ENCODE peak calls at places on chromosomes 3 and 15, in seven cellular contexts. One of them, this sample, is unnamed.

GRCh38 chr3:43796041-43796596 is 105.4 kb downstream of the ABHD5 start:
- DNase-seq in HL-60: no peak
- DNase-seq in GM13976: no peak
- DNase-seq in astrocyte of the spinal cord: no peak
- DNase-seq in lung: no peak
- DNase-seq in fibroblast of the aortic adventitia: no peak
- DNase-seq in kidney epithelial cell: no peak
- DNase-seq in this sample: no peak

GRCh38 chr3:37029111-37029510 is 35.8 kb downstream of the MLH1 start:
- DNase-seq in fibroblast of the aortic adventitia: no peak
- DNase-seq in GM13976: no peak
- DNase-seq in HL-60: no peak
- DNase-seq in astrocyte of the spinal cord: no peak
- DNase-seq in lung: no peak
- DNase-seq in kidney epithelial cell: no peak
- DNase-seq in this sample: no peak

GRCh38 chr3:160395297-160395696 is 3.7 kb downstream of the IFT80 start:
- DNase-seq in lung: no peak
- DNase-seq in fibroblast of the aortic adventitia: peak
- DNase-seq in astrocyte of the spinal cord: peak
- DNase-seq in kidney epithelial cell: no peak
- DNase-seq in HL-60: no peak
- DNase-seq in GM13976: no peak
- DNase-seq in this sample: no peak

GRCh38 chr15:31339558-31339895 is 12.9 kb downstream of the KLF13 start:
- DNase-seq in astrocyte of the spinal cord: no peak
- DNase-seq in kidney epithelial cell: no peak
- DNase-seq in lung: no peak
- DNase-seq in GM13976: no peak
- DNase-seq in fibroblast of the aortic adventitia: no peak
- DNase-seq in HL-60: no peak
- DNase-seq in this sample: no peak

GRCh38 chr3:190092250-190092649 is 28.4 kb downstream of the P3H2 start:
- DNase-seq in HL-60: no peak
- DNase-seq in GM13976: no peak
- DNase-seq in astrocyte of the spinal cord: peak
- DNase-seq in lung: no peak
- DNase-seq in fibroblast of the aortic adventitia: peak
- DNase-seq in kidney epithelial cell: no peak
- DNase-seq in this sample: no peak

GRCh38 chr3:47324278-47324865 is 41.6 kb downstream of the KLHL18 start:
- DNase-seq in fibroblast of the aortic adventitia: peak
- DNase-seq in astrocyte of the spinal cord: peak
- DNase-seq in GM13976: peak
- DNase-seq in HL-60: peak
- DNase-seq in lung: peak
- DNase-seq in kidney epithelial cell: no peak
- DNase-seq in this sample: peak

GRCh38 chr3:159929181-159929893 is 59.3 kb upstream of the IL12A start:
- DNase-seq in GM13976: peak
- DNase-seq in lung: no peak
- DNase-seq in fibroblast of the aortic adventitia: peak
- DNase-seq in HL-60: peak
- DNase-seq in astrocyte of the spinal cord: peak
- DNase-seq in kidney epithelial cell: peak
- DNase-seq in this sample: no peak

GRCh38 chr3:188854395-188855149 is 317.2 kb upstream of the TPRG1 start:
- DNase-seq in GM13976: no peak
- DNase-seq in astrocyte of the spinal cord: peak
- DNase-seq in kidney epithelial cell: no peak
- DNase-seq in HL-60: no peak
- DNase-seq in lung: no peak
- DNase-seq in fibroblast of the aortic adventitia: peak
- DNase-seq in this sample: no peak

GRCh38 chr3:184683900-184684560 is 27.8 kb downstream of the MAGEF1 start:
- DNase-seq in GM13976: no peak
- DNase-seq in astrocyte of the spinal cord: no peak
- DNase-seq in HL-60: no peak
- DNase-seq in kidney epithelial cell: no peak
- DNase-seq in lung: no peak
- DNase-seq in fibroblast of the aortic adventitia: no peak
- DNase-seq in this sample: no peak

GRCh38 chr3:58793052-58793451 is 126.5 kb upstream of the FAM3D start:
- DNase-seq in HL-60: no peak
- DNase-seq in kidney epithelial cell: no peak
- DNase-seq in fibroblast of the aortic adventitia: peak
- DNase-seq in lung: no peak
- DNase-seq in GM13976: no peak
- DNase-seq in astrocyte of the spinal cord: no peak
- DNase-seq in this sample: no peak

GRCh38 chr15:59688383-59688887 is 685 bp downstream of the BNIP2 start:
- DNase-seq in kidney epithelial cell: no peak
- DNase-seq in HL-60: no peak
- DNase-seq in GM13976: peak
- DNase-seq in lung: peak
- DNase-seq in fibroblast of the aortic adventitia: peak
- DNase-seq in astrocyte of the spinal cord: peak
- DNase-seq in this sample: no peak

GRCh38 chr15:55549305-55549704 is 38.8 kb downstream of the PYGO1 start:
- DNase-seq in HL-60: no peak
- DNase-seq in GM13976: no peak
- DNase-seq in astrocyte of the spinal cord: no peak
- DNase-seq in kidney epithelial cell: no peak
- DNase-seq in fibroblast of the aortic adventitia: no peak
- DNase-seq in lung: no peak
- DNase-seq in this sample: no peak

GRCh38 chr3:159191454-159191853 is 389.6 kb downstream of the MFSD1 start:
- DNase-seq in lung: no peak
- DNase-seq in GM13976: no peak
- DNase-seq in kidney epithelial cell: peak
- DNase-seq in astrocyte of the spinal cord: peak
- DNase-seq in fibroblast of the aortic adventitia: peak
- DNase-seq in HL-60: no peak
- DNase-seq in this sample: no peak

GRCh38 chr15:74460298-74460697 is 662 bp downstream of the UBL7 start:
- DNase-seq in GM13976: peak
- DNase-seq in kidney epithelial cell: no peak
- DNase-seq in HL-60: no peak
- DNase-seq in astrocyte of the spinal cord: no peak
- DNase-seq in lung: no peak
- DNase-seq in fibroblast of the aortic adventitia: no peak
- DNase-seq in this sample: no peak

GRCh38 chr3:72639736-72640135 is 208.5 kb downstream of the SHQ1 start:
- DNase-seq in lung: no peak
- DNase-seq in astrocyte of the spinal cord: no peak
- DNase-seq in fibroblast of the aortic adventitia: no peak
- DNase-seq in GM13976: no peak
- DNase-seq in HL-60: no peak
- DNase-seq in kidney epithelial cell: no peak
- DNase-seq in this sample: no peak

GRCh38 chr15:71651750-71652186 is 158.6 kb upstream of the NR2E3 start:
- DNase-seq in astrocyte of the spinal cord: peak
- DNase-seq in lung: peak
- DNase-seq in HL-60: no peak
- DNase-seq in GM13976: peak
- DNase-seq in kidney epithelial cell: peak
- DNase-seq in fibroblast of the aortic adventitia: peak
- DNase-seq in this sample: peak

GRCh38 chr3:160531311-160531710 is 34.1 kb downstream of the KPNA4 start:
- DNase-seq in fibroblast of the aortic adventitia: peak
- DNase-seq in astrocyte of the spinal cord: no peak
- DNase-seq in GM13976: no peak
- DNase-seq in lung: no peak
- DNase-seq in kidney epithelial cell: no peak
- DNase-seq in HL-60: no peak
- DNase-seq in this sample: peak

GRCh38 chr3:135792174-135792573 is 173.4 kb upstream of the PPP2R3A start:
- DNase-seq in HL-60: no peak
- DNase-seq in GM13976: no peak
- DNase-seq in astrocyte of the spinal cord: no peak
- DNase-seq in kidney epithelial cell: no peak
- DNase-seq in fibroblast of the aortic adventitia: no peak
- DNase-seq in lung: no peak
- DNase-seq in this sample: no peak
- TF ChIP-seq CTCF in HL-60: no peak
- TF ChIP-seq CTCF in GM13976: no peak
- TF ChIP-seq CTCF in astrocyte of the spinal cord: no peak
- TF ChIP-seq CTCF in kidney epithelial cell: no peak
- TF ChIP-seq CTCF in fibroblast of the aortic adventitia: no peak
- TF ChIP-seq CTCF in lung: no peak
- TF ChIP-seq CTCF in this sample: peak

DNA sequence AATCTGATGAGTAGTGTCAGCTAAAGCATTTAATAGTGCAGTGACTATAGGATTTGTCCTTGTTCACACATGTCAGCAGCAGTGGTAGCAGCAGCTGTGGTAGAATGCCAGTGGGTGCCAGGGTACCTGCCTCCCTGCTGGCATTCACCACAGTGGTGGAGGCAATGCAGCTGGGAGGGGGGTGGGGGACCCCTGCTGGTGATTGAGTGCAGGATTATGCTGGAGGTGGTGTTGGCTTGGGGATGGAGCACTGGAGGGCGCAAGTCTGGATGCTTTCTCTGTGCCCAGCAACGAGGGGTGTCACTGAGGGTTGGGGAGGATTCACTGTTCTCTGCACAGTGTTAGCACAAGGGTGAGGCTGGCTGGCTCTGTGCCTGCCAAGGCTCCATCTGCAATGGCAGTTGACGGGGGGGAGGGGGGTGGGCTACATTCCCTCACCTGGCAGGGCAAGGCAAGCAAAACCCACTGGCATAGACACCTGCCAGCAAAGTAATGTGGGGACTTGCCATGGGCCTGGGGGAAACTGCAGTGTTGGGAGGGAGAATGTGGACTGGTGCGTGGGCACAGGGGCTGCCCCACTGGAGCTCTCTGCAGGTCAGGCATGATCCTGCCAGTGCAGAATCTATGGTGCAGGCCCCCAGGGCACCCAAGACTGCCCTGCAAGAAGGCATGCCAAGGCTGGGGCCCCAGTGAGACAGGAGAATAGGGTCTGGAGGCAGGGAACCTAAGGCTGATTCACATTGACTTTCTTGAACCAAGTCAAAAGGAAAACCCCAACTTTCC is 64.3 kb downstream of the MINDY4B start:
- DNase-seq in lung: no peak
- DNase-seq in kidney epithelial cell: no peak
- DNase-seq in GM13976: no peak
- DNase-seq in astrocyte of the spinal cord: no peak
- DNase-seq in fibroblast of the aortic adventitia: no peak
- DNase-seq in HL-60: no peak
- DNase-seq in this sample: no peak
- TF ChIP-seq CTCF in lung: no peak
- TF ChIP-seq CTCF in kidney epithelial cell: peak
- TF ChIP-seq CTCF in GM13976: no peak
- TF ChIP-seq CTCF in astrocyte of the spinal cord: no peak
- TF ChIP-seq CTCF in fibroblast of the aortic adventitia: no peak
- TF ChIP-seq CTCF in HL-60: no peak
- TF ChIP-seq CTCF in this sample: peak

DNA sequence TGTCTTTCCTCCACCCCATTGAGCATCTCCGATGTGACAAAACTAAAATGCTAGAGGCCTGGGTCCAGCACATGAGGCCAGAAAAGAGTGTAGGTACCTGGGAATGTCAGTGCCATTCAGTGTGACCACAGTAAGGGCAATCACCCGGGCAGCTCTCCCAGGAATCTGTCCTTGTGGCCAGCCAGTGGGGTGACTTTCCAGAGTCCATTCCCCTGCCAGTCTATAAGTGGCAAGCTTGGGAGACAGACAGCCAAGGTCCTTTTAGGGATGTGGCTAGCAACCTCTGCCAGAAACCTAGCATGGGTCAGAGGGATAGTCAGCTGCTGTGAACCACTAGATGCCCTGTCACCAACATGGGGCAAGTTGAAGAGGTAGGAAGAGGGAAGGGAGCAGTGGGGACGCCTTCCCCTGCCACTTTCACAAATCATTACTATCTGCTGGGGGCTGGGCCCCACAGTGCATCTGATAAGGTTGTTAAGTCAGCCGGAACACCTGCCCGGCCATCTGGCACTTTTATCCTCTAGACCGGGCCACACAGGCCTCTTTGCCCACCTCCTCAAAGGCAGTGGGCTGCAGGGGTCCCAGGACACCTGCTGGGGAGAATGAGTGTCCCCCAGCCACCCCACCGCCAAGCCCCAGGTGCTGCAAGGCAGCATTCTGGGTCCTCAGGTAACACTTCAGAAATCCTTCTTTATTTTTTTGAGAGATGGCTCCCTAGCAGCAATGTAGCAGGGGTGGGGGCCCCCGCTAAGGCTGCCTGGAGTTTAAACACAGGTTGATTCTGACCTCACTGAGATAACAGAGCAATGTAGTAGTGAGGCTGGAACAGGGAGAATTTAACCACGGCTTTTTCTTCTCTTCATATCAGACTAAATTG is 24.9 kb upstream of the DET1 start:
- DNase-seq in fibroblast of the aortic adventitia: no peak
- DNase-seq in kidney epithelial cell: no peak
- DNase-seq in GM13976: no peak
- DNase-seq in lung: no peak
- DNase-seq in HL-60: no peak
- DNase-seq in astrocyte of the spinal cord: no peak
- DNase-seq in this sample: no peak
- TF ChIP-seq CTCF in fibroblast of the aortic adventitia: no peak
- TF ChIP-seq CTCF in kidney epithelial cell: no peak
- TF ChIP-seq CTCF in GM13976: no peak
- TF ChIP-seq CTCF in lung: no peak
- TF ChIP-seq CTCF in HL-60: no peak
- TF ChIP-seq CTCF in astrocyte of the spinal cord: no peak
- TF ChIP-seq CTCF in this sample: no peak

GRCh38 chr3:111764645-111765091 is 94.4 kb upstream of the PHLDB2 start:
- DNase-seq in fibroblast of the aortic adventitia: peak
- DNase-seq in HL-60: no peak
- DNase-seq in lung: no peak
- DNase-seq in astrocyte of the spinal cord: no peak
- DNase-seq in GM13976: no peak
- DNase-seq in kidney epithelial cell: peak
- DNase-seq in this sample: no peak
- TF ChIP-seq CTCF in fibroblast of the aortic adventitia: peak
- TF ChIP-seq CTCF in HL-60: no peak
- TF ChIP-seq CTCF in lung: no peak
- TF ChIP-seq CTCF in astrocyte of the spinal cord: peak
- TF ChIP-seq CTCF in GM13976: no peak
- TF ChIP-seq CTCF in kidney epithelial cell: peak
- TF ChIP-seq CTCF in this sample: peak

GRCh38 chr3:146501752-146502151 is 32.4 kb upstream of the PLSCR2 start:
- DNase-seq in HL-60: no peak
- DNase-seq in lung: no peak
- DNase-seq in astrocyte of the spinal cord: no peak
- DNase-seq in GM13976: peak
- DNase-seq in fibroblast of the aortic adventitia: no peak
- DNase-seq in kidney epithelial cell: no peak
- DNase-seq in this sample: no peak

GRCh38 chr3:146504546-146505197 is 35.3 kb upstream of the PLSCR2 start:
- DNase-seq in astrocyte of the spinal cord: no peak
- DNase-seq in kidney epithelial cell: no peak
- DNase-seq in lung: no peak
- DNase-seq in fibroblast of the aortic adventitia: no peak
- DNase-seq in HL-60: no peak
- DNase-seq in GM13976: no peak
- DNase-seq in this sample: no peak

GRCh38 chr3:146502887-146503458 is 33.6 kb upstream of the PLSCR2 start:
- DNase-seq in lung: no peak
- DNase-seq in fibroblast of the aortic adventitia: no peak
- DNase-seq in HL-60: no peak
- DNase-seq in kidney epithelial cell: no peak
- DNase-seq in GM13976: no peak
- DNase-seq in astrocyte of the spinal cord: no peak
- DNase-seq in this sample: no peak

GRCh38 chr3:146505496-146505895 is 36.1 kb upstream of the PLSCR2 start:
- DNase-seq in GM13976: no peak
- DNase-seq in kidney epithelial cell: no peak
- DNase-seq in fibroblast of the aortic adventitia: peak
- DNase-seq in HL-60: no peak
- DNase-seq in lung: no peak
- DNase-seq in astrocyte of the spinal cord: no peak
- DNase-seq in this sample: no peak

GRCh38 chr3:146503459-146504202 is 34.3 kb upstream of the PLSCR2 start:
- DNase-seq in HL-60: no peak
- DNase-seq in kidney epithelial cell: peak
- DNase-seq in fibroblast of the aortic adventitia: peak
- DNase-seq in GM13976: peak
- DNase-seq in lung: no peak
- DNase-seq in astrocyte of the spinal cord: peak
- DNase-seq in this sample: peak
- TF ChIP-seq CTCF in HL-60: no peak
- TF ChIP-seq CTCF in kidney epithelial cell: peak
- TF ChIP-seq CTCF in fibroblast of the aortic adventitia: peak
- TF ChIP-seq CTCF in GM13976: no peak
- TF ChIP-seq CTCF in lung: no peak
- TF ChIP-seq CTCF in astrocyte of the spinal cord: no peak
- TF ChIP-seq CTCF in this sample: no peak

This sample was measured in keratinocyte.